ENCODE peak calls at places on chromosomes 6 and 20, in ten cellular contexts. Q is hippocampal formation; V is left ventricle myocardium superior; C is EL; L is cardiac fibroblast; P is ACHN; M is central memory CD4-positive, alpha-beta T cell; E is stomach; I is stimulated activated CD4-positive, alpha-beta T cell treated with anti-CD3 and anti-CD28 coated beads, Interleukin-15, amount 100 ng/mL, for 24 hours; T is HTR-8/SVneo. D is an unnamed sample.

GRCh38 chr20:63087236-63087871 is 80.6 kb upstream of the BHLHE23 start:
- DNase-seq in P (no peak), C (no peak), E (no peak), T (no peak), L (no peak), M (no peak), I (no peak), Q (no peak), V (no peak), D (no peak)

GRCh38 chr6:129100164-129100563 is 217.2 kb downstream of the LAMA2 start:
- DNase-seq in E (no peak), C (no peak), T (no peak), V (no peak), Q (no peak), L (no peak), P (no peak), I (no peak), M (no peak), D (no peak)

GRCh38 chr6:166293731-166294584 is 14.2 kb downstream of the PRR18 start:
- DNase-seq in T (no peak), C (no peak), Q (no peak), E (no peak), V (no peak), M (no peak), I (no peak), L (no peak), P (no peak), D (no peak)

GRCh38 chr20:49865559-49865958 is 49.8 kb downstream of the SPATA2 start:
- DNase-seq in C (peak; percentile 21), L (no peak), T (no peak), V (no peak), I (no peak), E (no peak), M (no peak), P (no peak), Q (no peak), D (no peak)

GRCh38 chr6:130602151-130602770 is 224.9 kb upstream of the SMLR1 start:
- DNase-seq in T (peak; percentile 81), Q (no peak), P (peak; percentile 72), M (no peak), E (no peak), V (no peak), I (peak; percentile 34), L (peak; percentile 74), C (peak; percentile 98), D (no peak)

GRCh38 chr20:57432874-57433491 is 41.8 kb downstream of the RBM38 start:
- DNase-seq in I (peak; percentile 78), M (peak; percentile 78), C (no peak), L (peak; percentile 41), P (no peak), Q (peak; percentile 15), T (no peak), E (peak; percentile 78), V (peak; percentile 75), D (no peak)

GRCh38 chr20:5989539-5989938 is 39.1 kb downstream of the MCM8 start:
- DNase-seq in I (no peak), L (no peak), Q (no peak), V (no peak), C (no peak), T (no peak), E (no peak), P (no peak), M (no peak), D (no peak)

GRCh38 chr6:70172252-70172651 is 130.6 kb downstream of the COL9A1 start:
- DNase-seq in I (no peak), E (no peak), L (no peak), C (no peak), M (no peak), T (no peak), Q (no peak), V (no peak), P (no peak), D (no peak)

D was measured in NCI-H2029 treated with DMSO at 0.1 percent for 48 hours.